ENCODE peak calls at places on chromosomes 16 and 17, in six cellular contexts. P, Z, C, Y, L and W are unnamed samples.
A peak's percentile ranks its signal among the peaks of the same experiment; 100 is the strongest.

GRCh38 chr16:1749152-1750117 is 21.9 kb downstream of the NME3 start:
- DNase-seq in Y (no peak), L (no peak), P (peak; percentile 45), C (no peak), Z (no peak), W (no peak)

GRCh38 chr17:68587026-68587425 is 14.1 kb downstream of the FAM20A start:
- DNase-seq in Z (no peak), Y (no peak), P (no peak), C (no peak), L (no peak), W (no peak)

GRCh38 chr16:9311303-9311954 is 220.0 kb downstream of the HAPSTR1 start:
- DNase-seq in L (peak; percentile 20), Z (peak; percentile 28), C (peak; percentile 50), Y (no peak), P (no peak), W (peak; percentile 23)

GRCh38 chr17:2049333-2050245 is 5.3 kb upstream of the HIC1 start:
- DNase-seq in Y (peak; percentile 71), P (peak; percentile 93), Z (peak; percentile 86), C (peak; percentile 88), L (peak; percentile 69), W (peak; percentile 93)

GRCh38 chr16:16184594-16184993 is 38.7 kb downstream of the ABCC6 start:
- DNase-seq in L (no peak), Z (no peak), C (no peak), P (no peak), Y (no peak), W (no peak)

GRCh38 chr17:21286771-21287702 is 2.5 kb downstream of the MAP2K3 start:
- DNase-seq in Z (no peak), L (no peak), C (peak; percentile 69), Y (peak; percentile 58), P (no peak), W (no peak)

GRCh38 chr16:79076039-79076767 is 524.3 kb downstream of the MAF start:
- DNase-seq in L (no peak), P (no peak), C (no peak), Z (no peak), Y (no peak), W (no peak)

GRCh38 chr16:88719933-88720296 is 13.6 kb downstream of the CTU2 start:
- DNase-seq in P (no peak), Z (no peak), C (no peak), L (no peak), Y (no peak), W (no peak)

GRCh38 chr17:80441133-80441578 is 26.2 kb downstream of the ENDOV start:
- DNase-seq in Z (peak; percentile 50), Y (peak; percentile 67), L (no peak), C (no peak), P (peak; percentile 73), W (peak; percentile 65)

GRCh38 chr17:78163881-78164747 is 4.3 kb upstream of the SYNGR2 start:
- DNase-seq in Z (no peak), Y (no peak), P (no peak), C (no peak), L (no peak), W (no peak)

GRCh38 chr16:27400751-27401620 is 988 bp upstream of the IL21R start:
- DNase-seq in C (no peak), L (no peak), P (no peak), Z (no peak), Y (no peak), W (no peak)